ENCODE peak calls at places on chromosomes 11 and 22, in four cellular contexts. C, H, X and B are unnamed samples.

GRCh38 chr11:8925711-8926110 is 7.0 kb downstream of the C11orf16 start:
- DNase-seq in C (no peak), H (no peak), X (no peak), B (no peak)

GRCh38 chr22:38218661-38219331 is 17.0 kb downstream of the MAFF start:
- DNase-seq in C (no peak), H (peak), X (peak), B (peak)

GRCh38 chr11:3888876-3889275 is 33.4 kb downstream of the STIM1 start:
- DNase-seq in C (no peak), H (no peak), X (no peak), B (no peak)

GRCh38 chr22:17436981-17437410 is 67.7 kb downstream of the CECR2 start:
- DNase-seq in C (no peak), H (no peak), X (no peak), B (no peak)

GRCh38 chr11:33290319-33290718 is 33.1 kb downstream of the HIPK3 start:
- DNase-seq in C (no peak), H (no peak), X (no peak), B (no peak)

GRCh38 chr11:11288972-11289616 is 64.0 kb downstream of the CSNK2A3 start:
- DNase-seq in C (no peak), H (no peak), X (no peak), B (no peak)

GRCh38 chr11:69409812-69410645 is 71.4 kb upstream of the LINC01488 start:
- DNase-seq in C (no peak), H (no peak), X (no peak), B (no peak)

GRCh38 chr22:26464312-26464711 is 19.3 kb downstream of the HPS4 start:
- DNase-seq in C (no peak), H (no peak), X (no peak), B (no peak)

GRCh38 chr11:65316311-65316978 is 1.8 kb downstream of the CDC42EP2 start:
- DNase-seq in C (no peak), H (peak), X (no peak), B (peak)

GRCh38 chr11:59135648-59136461 is 6.8 kb upstream of the FAM111A start:
- DNase-seq in C (peak), H (peak), X (peak), B (peak)

GRCh38 chr22:50461979-50462540 is 12.8 kb downstream of the SBF1 start:
- DNase-seq in C (no peak), H (no peak), X (no peak), B (no peak)

GRCh38 chr11:67375320-67376021 is 2.1 kb upstream of the CLCF1 start:
- DNase-seq in C (no peak), H (no peak), X (no peak), B (no peak)

GRCh38 chr11:57646756-57647303 is 2.9 kb downstream of the YPEL4 start:
- DNase-seq in C (no peak), H (no peak), X (no peak), B (no peak)

GRCh38 chr11:129444274-129444673 is 68.6 kb downstream of the BARX2 start:
- DNase-seq in C (no peak), H (no peak), X (no peak), B (no peak)

GRCh38 chr11:94198718-94199117 is 70.1 kb downstream of the PANX1 start:
- DNase-seq in C (no peak), H (no peak), X (no peak), B (no peak)

GRCh38 chr22:38165929-38166593 is 15.6 kb downstream of the PLA2G6 start:
- DNase-seq in C (no peak), H (no peak), X (no peak), B (no peak)

GRCh38 chr22:20552450-20552894 is 45.1 kb downstream of the MED15 start:
- DNase-seq in C (no peak), H (no peak), X (no peak), B (no peak)

GRCh38 chr22:31272522-31273446 is 19.5 kb downstream of the PIK3IP1 start:
- DNase-seq in C (peak), H (peak), X (peak), B (peak)

GRCh38 chr11:57491371-57492061 is 24.0 kb downstream of the SLC43A1 start:
- DNase-seq in C (peak), H (no peak), X (peak), B (peak)

GRCh38 chr11:86749376-86749775 is 51.0 kb upstream of the PRSS23 start:
- DNase-seq in C (no peak), H (no peak), X (no peak), B (no peak)

GRCh38 chr11:111520565-111520964 is 6.0 kb downstream of the HOATZ start:
- DNase-seq in C (no peak), H (peak), X (no peak), B (peak)

GRCh38 chr11:70680781-70681281 is 282.5 kb downstream of the CTTN start:
- DNase-seq in C (no peak), H (no peak), X (no peak), B (no peak)

GRCh38 chr11:125842319-125842948 is 9.3 kb downstream of the PATE4 start:
- DNase-seq in C (peak), H (no peak), X (no peak), B (no peak)

GRCh38 chr11:117972589-117973445 is 13.4 kb upstream of the IL10RA start:
- DNase-seq in C (no peak), H (no peak), X (no peak), B (no peak)

GRCh38 chr11:107929611-107930200 is 1.5 kb downstream of the RAB39A start:
- DNase-seq in C (no peak), H (no peak), X (no peak), B (no peak)

GRCh38 chr22:25482868-25483639 is 81.4 kb upstream of the GRK3 start:
- DNase-seq in C (no peak), H (no peak), X (no peak), B (no peak)

GRCh38 chr11:108340958-108341357 is 118.1 kb downstream of the ATM start:
- DNase-seq in C (no peak), H (no peak), X (no peak), B (no peak)

GRCh38 chr11:2522636-2523255 is 77.9 kb downstream of the KCNQ1 start:
- DNase-seq in C (no peak), H (no peak), X (peak), B (no peak)

GRCh38 chr11:45560935-45561330 is 104.5 kb downstream of the CHST1 start:
- DNase-seq in C (no peak), H (no peak), X (no peak), B (no peak)